ENCODE peak calls at places on chromosomes 11 and 22, in six cellular contexts. R, U, P, B, F and L are unnamed samples.

GRCh38 chr22:25492950-25493790 is 71.3 kb upstream of the GRK3 start:
- DNase-seq in R (no peak), U (no peak), P (no peak), B (no peak), F (no peak), L (no peak)

GRCh38 chr11:108734956-108735559 is 70.2 kb downstream of the DDX10 start:
- DNase-seq in R (no peak), U (no peak), P (peak), B (no peak), F (no peak), L (peak)

GRCh38 chr11:19642185-19642591 is 70.4 kb upstream of the NAV2 start:
- DNase-seq in R (no peak), U (no peak), P (no peak), B (no peak), F (no peak), L (peak)

GRCh38 chr11:17699157-17700114 is 19.9 kb upstream of the MYOD1 start:
- DNase-seq in R (no peak), U (no peak), P (peak), B (no peak), F (peak), L (peak)

GRCh38 chr11:120306519-120307242 is 18.4 kb upstream of the TLCD5 start:
- DNase-seq in R (no peak), U (no peak), P (peak), B (peak), F (no peak), L (peak)

GRCh38 chr22:47114813-47115517 is 352.5 kb downstream of the TBC1D22A start:
- DNase-seq in R (no peak), U (no peak), P (no peak), B (no peak), F (no peak), L (no peak)

GRCh38 chr22:22571429-22571828 is 12.4 kb upstream of the PRAME start:
- DNase-seq in R (no peak), U (no peak), P (no peak), B (no peak), F (no peak), L (no peak)

GRCh38 chr22:39514373-39514973 is 5.9 kb upstream of the ATF4 start:
- DNase-seq in R (peak), U (no peak), P (peak), B (peak), F (no peak), L (peak)

GRCh38 chr22:45503071-45503815 is 560 bp downstream of the FBLN1 start:
- DNase-seq in R (no peak), U (peak), P (no peak), B (no peak), F (no peak), L (no peak)

GRCh38 chr11:47478651-47479329 is 29.9 kb upstream of the RAPSN start:
- DNase-seq in R (no peak), U (no peak), P (no peak), B (no peak), F (no peak), L (peak)

GRCh38 chr11:72848846-72849466 is 34.7 kb downstream of the ATG16L2 start:
- DNase-seq in R (no peak), U (peak), P (peak), B (no peak), F (no peak), L (peak)

GRCh38 chr11:120540744-120541143 is 29.2 kb downstream of the GRIK4 start:
- DNase-seq in R (no peak), U (no peak), P (peak), B (no peak), F (no peak), L (peak)

GRCh38 chr22:32823024-32823730 is 21.7 kb downstream of the TIMP3 start:
- DNase-seq in R (no peak), U (peak), P (peak), B (peak), F (no peak), L (peak)
- TF ChIP-seq CTCF in R (peak), U (peak), P (peak), B (peak), F (no peak), L (peak)

GRCh38 chr11:35947437-35947836 is 3.6 kb downstream of the LDLRAD3 start:
- DNase-seq in R (no peak), U (no peak), P (no peak), B (no peak), F (no peak), L (no peak)
- TF ChIP-seq CTCF in R (no peak), U (no peak), P (no peak), B (no peak), F (no peak), L (no peak)

DNA sequence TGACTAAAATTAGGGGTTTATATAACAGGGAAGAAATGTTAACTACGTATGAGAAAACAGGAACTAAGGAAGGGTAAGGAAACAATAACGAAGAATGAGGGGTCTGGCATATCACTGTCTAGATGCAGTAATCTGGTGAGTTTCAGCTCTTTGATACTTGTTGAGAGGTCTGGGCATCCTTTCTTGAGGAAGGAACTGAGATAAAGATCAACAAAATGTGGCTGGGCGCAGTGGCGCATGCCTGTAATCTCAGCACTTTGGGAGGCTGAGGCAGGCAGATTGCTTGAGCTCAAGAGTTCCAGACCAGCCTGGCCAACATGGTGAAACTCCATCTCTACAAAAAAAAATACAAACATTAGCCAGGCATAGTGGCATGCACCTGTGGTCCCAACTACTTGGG is 2.7 kb downstream of the DCDC1 start:
- DNase-seq in R (no peak), U (no peak), P (no peak), B (no peak), F (no peak), L (no peak)
- TF ChIP-seq CTCF in R (no peak), U (no peak), P (no peak), B (no peak), F (no peak), L (no peak)

DNA sequence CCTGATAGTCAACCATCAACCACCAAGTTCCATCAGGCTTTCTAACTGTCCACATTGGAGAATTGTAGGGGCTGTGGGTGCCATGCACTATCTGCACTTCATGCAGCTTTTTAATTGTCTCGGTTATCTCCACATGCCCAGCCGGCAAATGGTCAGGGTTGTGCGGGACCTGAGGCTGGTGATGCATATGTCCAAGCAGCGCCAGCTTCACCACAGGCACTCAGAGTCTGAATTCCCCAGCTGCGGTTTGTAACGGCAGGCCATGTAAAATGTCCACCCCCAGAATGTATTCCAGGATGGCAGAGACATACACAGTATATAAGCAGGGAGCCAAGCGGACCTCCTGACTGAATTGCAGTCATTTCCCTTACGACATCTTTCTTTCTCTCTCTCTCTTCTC is 435.6 kb downstream of the DYNC2H1 start:
- DNase-seq in R (no peak), U (no peak), P (no peak), B (no peak), F (no peak), L (no peak)
- TF ChIP-seq CTCF in R (no peak), U (no peak), P (no peak), B (no peak), F (no peak), L (no peak)

DNA sequence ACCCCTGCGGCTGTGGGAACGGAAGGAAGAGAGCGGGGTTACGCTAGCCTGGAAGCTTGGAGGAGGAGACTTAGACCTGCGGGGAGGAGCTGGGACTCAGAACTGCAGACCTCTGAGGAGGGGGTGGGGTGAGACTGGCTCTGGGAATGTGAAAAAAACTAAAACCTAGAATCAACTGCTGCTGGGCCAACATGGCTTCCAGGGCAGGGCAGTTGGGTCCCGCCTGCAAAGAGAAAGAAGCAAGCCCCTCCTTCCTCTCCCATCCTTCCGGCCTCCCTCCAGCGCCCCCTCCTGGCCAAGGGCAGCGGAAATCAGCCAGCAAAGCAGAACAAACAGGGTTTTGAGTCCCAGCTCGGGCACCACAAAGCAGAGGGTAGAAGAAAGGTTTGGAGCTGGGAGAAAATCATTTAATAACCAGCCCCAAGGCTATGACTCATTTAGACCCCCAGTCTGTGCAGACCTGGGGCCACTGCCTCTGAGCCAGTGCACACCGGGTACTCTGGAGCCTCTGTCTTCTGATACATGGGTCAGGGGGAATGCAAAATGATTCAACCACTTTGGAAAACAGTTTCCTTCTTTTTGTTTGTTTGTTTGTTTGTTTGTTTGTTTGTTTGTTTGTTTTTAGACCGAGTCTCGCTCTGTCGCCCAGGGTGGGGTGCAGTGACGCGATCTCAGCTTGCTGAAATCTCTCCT is 7.3 kb upstream of the NCF4 start:
- DNase-seq in R (no peak), U (peak), P (peak), B (peak), F (peak), L (peak)
- TF ChIP-seq CTCF in R (peak), U (peak), P (peak), B (peak), F (peak), L (peak)

DNA sequence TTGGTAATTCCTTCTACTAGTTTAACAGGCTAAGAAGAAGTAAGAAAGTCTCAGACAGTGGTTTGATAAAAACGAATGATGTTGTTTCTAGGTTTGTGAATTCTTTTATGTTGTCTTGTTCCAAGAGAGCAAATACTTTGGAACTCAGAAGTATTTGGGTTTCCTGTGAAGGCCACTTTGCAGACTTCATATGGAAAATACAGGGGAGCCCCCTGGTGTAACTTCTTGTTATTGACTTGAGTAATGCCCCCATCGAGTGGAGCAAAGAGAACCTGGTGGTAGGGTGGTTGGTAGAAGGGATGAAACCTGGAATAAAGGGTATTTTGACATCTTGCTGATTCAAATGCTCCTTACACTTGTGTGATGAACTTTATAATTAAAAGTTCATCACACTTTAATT is 40.0 kb upstream of the PTH start:
- DNase-seq in R (no peak), U (no peak), P (no peak), B (no peak), F (no peak), L (peak)
- TF ChIP-seq CTCF in R (no peak), U (no peak), P (peak), B (no peak), F (no peak), L (no peak)

DNA sequence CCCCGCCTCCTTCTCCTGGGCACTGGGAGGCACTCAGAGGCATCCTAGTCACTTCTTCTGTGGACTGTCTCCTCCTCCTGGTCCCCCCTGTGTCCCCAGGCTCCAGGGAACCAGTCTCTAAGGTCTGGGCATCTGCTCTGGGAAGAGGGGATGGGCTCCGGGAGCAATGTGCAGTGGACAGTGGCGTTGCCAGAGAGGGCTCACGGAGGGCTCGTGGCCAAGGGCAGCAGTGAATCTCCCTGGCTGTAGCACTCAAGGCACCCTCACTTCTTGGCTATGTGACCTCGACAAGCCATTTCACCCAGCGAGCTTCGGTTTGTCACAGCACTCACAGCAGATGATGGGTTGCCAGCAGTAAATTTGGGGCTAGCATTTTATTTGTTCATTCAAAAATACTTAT is 64.8 kb downstream of the TSPAN18 start:
- DNase-seq in R (no peak), U (no peak), P (no peak), B (no peak), F (no peak), L (no peak)
- TF ChIP-seq CTCF in R (no peak), U (no peak), P (no peak), B (no peak), F (no peak), L (no peak)

GRCh38 chr11:64850979-64851567 is 6.6 kb upstream of the CDC42BPG start:
- DNase-seq in R (no peak), U (peak), P (no peak), B (peak), F (no peak), L (no peak)

GRCh38 chr11:64848779-64849599 is 4.5 kb upstream of the CDC42BPG start:
- DNase-seq in R (no peak), U (no peak), P (no peak), B (peak), F (no peak), L (no peak)

GRCh38 chr11:64851831-64852337 is 7.4 kb upstream of the CDC42BPG start:
- DNase-seq in R (no peak), U (peak), P (no peak), B (peak), F (no peak), L (no peak)

GRCh38 chr11:64848214-64848778 is 3.8 kb upstream of the CDC42BPG start:
- DNase-seq in R (no peak), U (no peak), P (no peak), B (no peak), F (no peak), L (no peak)

DNA sequence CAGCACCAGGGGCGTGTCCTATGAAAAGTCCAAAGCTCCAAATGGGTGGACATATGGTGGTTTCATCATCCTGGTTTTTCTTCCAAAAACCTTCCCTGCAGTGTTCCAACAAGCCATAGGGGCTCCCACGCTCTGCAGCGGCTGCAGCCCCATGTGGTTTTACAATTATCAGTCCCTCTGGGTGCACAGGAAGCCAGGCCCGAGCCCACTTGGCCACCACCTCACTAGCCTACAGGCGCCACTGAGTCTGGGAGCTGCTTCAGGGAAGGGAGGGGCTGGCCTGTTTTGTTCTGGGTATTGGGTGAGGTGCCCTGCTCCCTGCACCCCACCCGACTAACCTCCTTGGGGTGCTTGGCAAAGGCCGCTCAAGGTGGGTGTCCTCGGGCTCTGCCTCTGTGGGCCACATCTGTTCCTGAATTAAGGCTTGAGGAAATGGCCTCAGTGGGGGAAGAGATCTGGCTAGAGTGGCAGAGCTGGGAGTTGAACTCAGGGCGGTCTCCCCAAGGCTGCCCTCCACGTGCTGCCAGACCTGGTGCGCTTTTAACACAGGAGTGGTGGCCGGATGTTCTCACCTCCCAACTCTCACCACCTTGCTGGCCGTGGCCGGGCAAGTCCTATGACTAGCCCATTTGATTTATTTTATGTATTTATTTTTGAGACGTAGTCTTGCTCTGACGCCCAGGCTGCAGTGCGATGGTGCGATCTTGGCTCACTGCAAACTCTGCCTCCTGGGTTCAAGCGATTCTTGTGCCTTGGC is 5.3 kb upstream of the CDC42BPG start:
- DNase-seq in R (no peak), U (no peak), P (no peak), B (no peak), F (no peak), L (no peak)
- TF ChIP-seq CTCF in R (no peak), U (no peak), P (peak), B (no peak), F (peak), L (no peak)

GRCh38 chr11:133694701-133695100 is 150.6 kb downstream of the SPATA19 start:
- DNase-seq in R (no peak), U (no peak), P (no peak), B (no peak), F (no peak), L (no peak)
- TF ChIP-seq CTCF in R (no peak), U (no peak), P (no peak), B (no peak), F (no peak), L (no peak)

GRCh38 chr11:88555829-88556202 is 218.3 kb upstream of the CTSC start:
- DNase-seq in R (no peak), U (no peak), P (peak), B (no peak), F (no peak), L (peak)

GRCh38 chr11:88555018-88555828 is 217.7 kb upstream of the CTSC start:
- DNase-seq in R (peak), U (no peak), P (peak), B (no peak), F (peak), L (peak)

GRCh38 chr11:88553204-88553603 is 215.7 kb upstream of the CTSC start:
- DNase-seq in R (no peak), U (no peak), P (peak), B (no peak), F (no peak), L (no peak)

DNA sequence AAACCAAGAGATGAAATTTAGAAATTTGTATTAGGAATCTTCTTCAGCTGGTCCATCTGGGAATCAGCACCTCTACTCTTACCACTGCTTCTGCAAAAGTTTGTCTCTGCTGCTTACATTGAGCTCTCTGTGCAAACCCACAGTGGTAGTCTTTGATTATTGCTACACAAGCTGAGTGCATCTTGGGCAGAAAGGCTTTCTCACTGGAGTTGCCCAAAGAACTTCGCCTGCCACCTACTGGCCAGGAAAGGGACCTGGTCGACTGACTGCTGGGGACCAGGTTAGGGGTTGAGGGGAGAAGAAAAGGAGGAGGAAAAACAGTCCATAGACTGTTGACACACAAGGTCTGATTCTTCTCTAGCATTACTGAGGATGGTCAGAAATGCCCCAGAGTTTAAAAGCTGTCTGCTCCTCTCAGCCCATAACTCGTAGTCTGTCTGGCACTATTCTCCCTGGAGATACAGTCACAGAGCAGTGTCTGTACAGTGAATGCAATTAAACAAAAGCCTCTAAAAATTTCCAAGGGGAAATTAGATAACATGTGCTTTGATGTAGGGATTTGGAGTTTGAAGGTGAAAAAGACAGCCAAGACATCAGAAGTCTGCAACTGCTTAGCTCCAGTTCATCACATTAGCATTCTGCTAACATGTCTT is 215.0 kb upstream of the CTSC start:
- DNase-seq in R (no peak), U (peak), P (peak), B (peak), F (no peak), L (peak)
- TF ChIP-seq CTCF in R (no peak), U (peak), P (peak), B (peak), F (peak), L (peak)